ENCODE peak calls at places on chromosomes 13 and 19, in eight cellular contexts. E, M, P, V, H, B, U and R are unnamed samples.

GRCh38 chr13:62663767-62664166 is 1248.1 kb upstream of the PCDH20 start:
- DNase-seq in E (no peak), M (no peak), P (no peak), V (no peak), H (no peak), B (peak), U (no peak), R (no peak)

GRCh38 chr19:30447276-30447870 is 75.2 kb downstream of the ZNF536 start:
- DNase-seq in E (no peak), M (no peak), P (no peak), V (no peak), H (no peak), B (no peak), U (no peak), R (no peak)

GRCh38 chr13:97067342-97067895 is 73.1 kb upstream of the OXGR1 start:
- DNase-seq in E (no peak), M (no peak), P (no peak), V (no peak), H (no peak), B (no peak), U (no peak), R (no peak)

GRCh38 chr13:110517505-110518149 is 43.9 kb downstream of the RAB20 start:
- DNase-seq in E (no peak), M (no peak), P (no peak), V (no peak), H (no peak), B (no peak), U (no peak), R (peak)

GRCh38 chr13:39401756-39402155 is 201.2 kb downstream of the LHFPL6 start:
- DNase-seq in E (no peak), M (no peak), P (no peak), V (no peak), H (no peak), B (no peak), U (no peak), R (no peak)

GRCh38 chr13:91652389-91652788 is 254.0 kb downstream of the GPC5 start:
- DNase-seq in E (no peak), M (no peak), P (no peak), V (no peak), H (no peak), B (peak), U (no peak), R (no peak)

GRCh38 chr19:11694533-11695439 is 44.0 kb downstream of the ZNF823 start:
- DNase-seq in E (peak), M (peak), P (peak), V (peak), H (peak), B (peak), U (peak), R (peak)

GRCh38 chr19:31350693-31351211 is 1.5 kb upstream of the TSHZ3 start:
- DNase-seq in E (no peak), M (peak), P (peak), V (no peak), H (no peak), B (peak), U (no peak), R (peak)

GRCh38 chr13:114071991-114072390 is 60.4 kb downstream of the RASA3 start:
- DNase-seq in E (peak), M (no peak), P (peak), V (peak), H (peak), B (no peak), U (peak), R (peak)

GRCh38 chr13:83702021-83702420 is 180.3 kb downstream of the SLITRK1 start:
- DNase-seq in E (no peak), M (no peak), P (no peak), V (no peak), H (no peak), B (no peak), U (no peak), R (no peak)

GRCh38 chr19:14091086-14091884 is 734 bp upstream of the SAMD1 start:
- DNase-seq in E (no peak), M (no peak), P (peak), V (no peak), H (no peak), B (peak), U (peak), R (peak)
- TF ChIP-seq CTCF in E (no peak), M (peak), P (peak), V (no peak), H (no peak), B (peak), U (peak), R (peak)

DNA sequence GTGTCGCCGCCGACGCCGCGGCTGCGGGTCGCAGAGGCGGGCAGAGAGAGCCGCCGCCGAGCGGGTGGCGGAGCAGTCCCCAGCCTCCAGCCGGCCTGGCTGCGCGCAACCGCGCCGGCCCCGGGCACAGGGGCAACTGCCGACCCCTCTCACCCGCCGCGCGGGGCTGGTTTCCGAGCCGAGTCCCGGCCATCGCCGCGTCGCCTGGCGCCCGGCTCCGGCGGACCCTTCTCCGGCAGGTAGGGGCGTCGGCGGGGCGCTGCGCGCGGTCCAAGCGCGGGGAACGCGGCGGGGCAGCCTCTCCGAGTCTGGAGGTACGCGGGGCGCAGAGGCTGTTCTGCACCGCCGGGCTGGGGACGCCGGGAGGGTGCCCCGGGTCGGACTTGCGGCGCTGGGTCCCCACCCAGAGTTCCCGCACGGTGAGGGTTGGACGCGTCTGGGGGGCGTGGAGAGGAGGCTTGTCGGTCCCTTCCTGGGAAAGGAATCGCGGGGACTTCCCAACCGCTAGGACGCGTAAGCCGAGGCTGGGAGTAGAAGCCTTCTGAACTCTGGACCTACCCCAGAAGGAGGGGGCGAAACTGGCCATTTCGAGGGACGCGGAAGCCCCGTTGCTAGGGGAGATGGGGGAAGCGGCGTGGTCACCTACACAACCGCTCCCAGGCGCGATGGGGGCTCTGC is 133.6 kb upstream of the MYO16 start:
- DNase-seq in E (no peak), M (no peak), P (no peak), V (no peak), H (no peak), B (no peak), U (no peak), R (peak)
- H3K4me3 ChIP-seq in E (no peak), M (no peak), P (no peak), V (peak), H (peak), B (no peak), U (peak), R (peak)

DNA sequence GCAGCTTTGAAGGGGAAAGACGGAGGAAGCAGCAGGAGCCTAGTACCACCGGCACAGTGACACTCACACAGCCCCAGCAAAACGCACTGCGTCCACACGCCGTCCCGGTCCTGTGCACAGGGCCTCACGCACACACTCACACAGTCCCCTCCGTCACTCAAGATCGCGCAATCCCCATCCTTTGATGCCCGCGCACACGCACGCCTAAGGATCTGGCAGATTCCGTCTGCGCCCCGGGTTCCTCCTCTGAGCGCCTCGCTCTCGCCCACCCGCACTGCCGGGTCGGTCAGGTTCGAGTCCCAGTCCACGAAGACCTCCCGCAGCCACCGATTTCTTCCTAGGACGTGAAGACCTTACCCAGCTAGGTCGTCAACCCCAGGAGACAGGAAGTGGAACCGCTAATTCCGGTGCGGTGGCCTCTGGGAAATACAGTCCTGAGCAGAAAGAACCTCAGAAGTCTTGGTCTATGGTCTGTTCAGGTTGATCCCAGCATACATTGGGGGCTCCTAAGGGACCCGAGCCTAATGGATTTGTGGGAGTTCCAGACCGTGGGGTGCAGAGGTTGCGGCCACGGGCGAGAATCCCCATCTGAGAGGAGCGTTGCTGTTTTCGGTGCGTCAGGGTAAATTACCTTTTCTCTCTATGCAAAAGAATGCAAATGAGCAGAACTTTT is at the start of gene ZNF780B:
- DNase-seq in E (peak), M (peak), P (peak), V (peak), H (peak), B (peak), U (peak), R (peak)
- TF ChIP-seq POLR2A in E (no peak), M (no peak), P (no peak), V (no peak), H (no peak), B (no peak), U (no peak), R (no peak)

GRCh38 chr13:36337938-36338337 is 8.3 kb downstream of the SPART start:
- DNase-seq in E (no peak), M (no peak), P (no peak), V (no peak), H (no peak), B (no peak), U (no peak), R (no peak)
- TF ChIP-seq CTCF in E (no peak), M (no peak), P (no peak), V (no peak), H (no peak), B (no peak), U (no peak), R (no peak)

GRCh38 chr13:30257433-30258099 is 49.8 kb downstream of the KATNAL1 start:
- DNase-seq in E (no peak), M (no peak), P (no peak), V (no peak), H (no peak), B (peak), U (no peak), R (no peak)
- H3K4me3 ChIP-seq in E (no peak), M (no peak), P (no peak), V (no peak), H (no peak), B (no peak), U (no peak), R (no peak)

GRCh38 chr19:46192990-46193650 is 36.4 kb upstream of the IGFL1 start:
- DNase-seq in E (peak), M (no peak), P (peak), V (peak), H (no peak), B (peak), U (no peak), R (peak)
- TF ChIP-seq POLR2A in E (no peak), M (no peak), P (no peak), V (no peak), H (no peak), B (no peak), U (no peak), R (no peak)

DNA sequence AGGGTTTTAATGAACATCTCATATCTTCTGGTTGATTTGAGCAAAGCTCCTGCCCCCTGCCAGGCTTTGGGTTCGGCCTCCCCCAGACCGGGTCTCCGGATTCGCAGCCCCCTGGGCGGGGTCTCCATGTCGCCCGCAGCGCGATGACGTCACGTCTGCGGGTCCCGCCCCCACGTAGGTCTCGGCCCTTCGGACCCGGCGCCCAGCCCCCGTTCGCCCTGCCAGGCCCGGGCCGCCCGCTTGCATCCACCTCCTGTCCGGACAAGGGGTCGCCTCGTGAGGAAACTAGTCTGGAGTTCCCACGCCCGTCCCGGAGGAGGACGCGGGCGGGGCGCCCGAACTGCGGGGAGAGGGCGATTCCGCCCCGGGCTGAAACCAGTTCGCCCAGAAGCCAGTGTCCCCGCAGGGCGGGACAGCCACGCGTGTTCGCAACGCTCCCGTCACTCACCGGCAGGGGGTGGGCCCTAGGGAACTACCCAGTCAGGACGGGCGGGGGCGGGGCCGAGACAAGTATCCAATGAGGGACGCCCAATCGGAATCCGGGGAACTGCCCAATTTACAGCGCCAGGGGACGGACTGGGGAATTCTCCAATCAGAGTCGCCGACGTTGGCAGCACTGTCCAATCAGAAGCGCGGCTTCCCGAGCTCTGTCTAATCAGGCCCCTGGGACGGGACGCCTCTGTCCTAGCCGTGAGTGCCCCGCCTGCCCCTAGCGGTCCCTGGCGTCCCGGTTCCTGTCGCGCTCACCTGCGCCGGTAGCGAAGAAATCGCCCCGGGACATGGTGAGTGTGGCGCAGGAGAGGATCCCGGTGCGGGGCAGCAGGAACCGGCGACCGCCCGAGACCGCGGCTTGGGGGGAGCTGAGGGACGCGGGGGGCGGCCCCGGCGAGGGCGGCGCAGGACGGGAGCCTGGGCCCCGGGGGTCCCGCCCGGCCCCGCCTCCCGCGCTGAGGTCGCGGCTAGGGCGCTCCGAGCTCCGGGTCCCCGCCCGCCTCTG is at the start of gene ZNF555:
- DNase-seq in E (peak), M (peak), P (peak), V (peak), H (peak), B (peak), U (peak), R (peak)
- TF ChIP-seq CTCF in E (no peak), M (peak), P (peak), V (peak), H (peak), B (peak), U (peak), R (peak)

DNA sequence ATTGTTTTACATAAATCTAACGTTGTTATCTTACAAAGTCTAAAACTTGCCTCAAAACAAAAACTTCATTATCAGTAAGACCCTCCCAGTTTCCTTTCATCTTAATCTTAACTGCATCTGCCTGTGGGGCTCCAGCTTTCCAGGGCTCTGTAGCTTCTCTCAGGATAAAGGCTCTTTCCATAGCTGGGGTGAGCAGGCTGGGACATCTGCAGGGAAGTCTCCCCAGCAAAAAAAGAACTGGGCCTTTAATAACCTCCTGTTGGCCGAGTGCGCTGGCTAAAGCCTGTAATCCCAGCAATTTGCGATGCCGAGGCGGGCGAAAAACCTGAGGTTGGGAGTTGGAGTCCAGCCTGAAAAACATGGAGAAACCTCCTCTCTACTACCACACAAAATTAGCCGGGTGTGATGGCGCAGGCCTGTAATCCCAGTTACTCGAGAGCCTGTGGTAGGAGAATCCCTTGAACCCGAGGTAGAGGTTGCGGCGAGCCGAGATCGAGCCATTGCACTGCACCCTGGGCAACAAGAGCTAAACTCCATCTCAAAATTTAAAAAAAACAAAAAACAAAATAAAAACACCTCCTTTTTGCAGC is 142.9 kb downstream of the ZNF737 start:
- DNase-seq in E (no peak), M (peak), P (peak), V (no peak), H (no peak), B (no peak), U (no peak), R (no peak)
- H3K4me3 ChIP-seq in E (no peak), M (peak), P (no peak), V (peak), H (peak), B (no peak), U (peak), R (peak)